ENCODE peak calls at places on chromosome 21, in four cellular contexts. B, G, D and I are unnamed samples. For H3K27me3, the result is how much of the 10 kb centered on the place peaks cover.

GRCh38 chr21:18153063-18153462 is 91.6 kb upstream of the CHODL start:
- DNase-seq in B (no peak), G (no peak), D (no peak), I (no peak)

GRCh38 chr21:31991356-31992331 is 118.8 kb downstream of the HUNK start:
- DNase-seq in B (no peak), G (no peak), D (no peak), I (no peak)

GRCh38 chr21:33058468-33059318 is 11.2 kb upstream of the OLIG1 start:
- DNase-seq in B (no peak), G (no peak), D (no peak), I (no peak)

GRCh38 chr21:33362044-33362555 is 37.3 kb downstream of the IFNAR1 start:
- DNase-seq in B (no peak), G (no peak), D (no peak), I (no peak)

GRCh38 chr21:33078907-33079582 is 9.1 kb downstream of the OLIG1 start:
- DNase-seq in B (peak), G (no peak), D (peak), I (peak)

GRCh38 chr21:37868896-37869295 is 47.4 kb downstream of the KCNJ6 start:
- DNase-seq in B (no peak), G (no peak), D (no peak), I (no peak)

GRCh38 chr21:39685991-39686390 is 59.0 kb upstream of the IGSF5 start:
- DNase-seq in B (no peak), G (no peak), D (no peak), I (no peak)

GRCh38 chr21:31143021-31143420 is 104.7 kb upstream of the KRTAP19-8 start:
- DNase-seq in B (no peak), G (no peak), D (no peak), I (no peak)

GRCh38 chr21:28177008-28177603 is 815.6 kb downstream of the LTN1 start:
- DNase-seq in B (no peak), G (no peak), D (no peak), I (no peak)

GRCh38 chr21:37711294-37711844 is 204.9 kb downstream of the KCNJ6 start:
- DNase-seq in B (no peak), G (no peak), D (no peak), I (no peak)

GRCh38 chr21:36698160-36699025 is 522 bp upstream of the SIM2 start:
- DNase-seq in B (no peak), G (no peak), D (no peak), I (no peak)

GRCh38 chr21:38139380-38140168 is 117.2 kb upstream of the KCNJ15 start:
- DNase-seq in B (no peak), G (no peak), D (peak), I (peak)

GRCh38 chr21:43764576-43765495 is 11.3 kb downstream of the CSTB start:
- DNase-seq in B (no peak), G (no peak), D (no peak), I (no peak)

DNA sequence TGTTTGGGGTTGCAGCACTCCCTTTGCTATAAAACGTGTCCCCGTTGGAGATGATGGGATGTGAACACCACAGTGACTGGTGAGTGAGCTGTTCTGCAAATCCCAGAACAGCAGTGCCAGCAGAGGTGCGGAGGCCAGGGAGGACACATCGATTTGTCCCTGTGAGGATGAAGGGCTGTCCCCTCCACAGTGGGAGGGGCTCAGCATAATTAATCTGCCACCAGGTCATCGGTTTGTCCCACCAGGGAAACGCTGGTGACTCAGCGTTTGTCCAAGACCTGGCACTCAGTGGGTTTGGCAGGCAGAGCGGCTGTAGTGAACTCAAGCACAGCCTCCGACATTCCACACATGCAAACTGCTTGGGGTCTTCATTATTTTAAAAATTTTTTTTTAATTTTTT is 22.8 kb upstream of the PDE9A start:
- DNase-seq in B (no peak), G (no peak), D (no peak), I (no peak)
- H3K4me3 ChIP-seq in B (no peak), G (no peak), D (no peak), I (no peak)

DNA sequence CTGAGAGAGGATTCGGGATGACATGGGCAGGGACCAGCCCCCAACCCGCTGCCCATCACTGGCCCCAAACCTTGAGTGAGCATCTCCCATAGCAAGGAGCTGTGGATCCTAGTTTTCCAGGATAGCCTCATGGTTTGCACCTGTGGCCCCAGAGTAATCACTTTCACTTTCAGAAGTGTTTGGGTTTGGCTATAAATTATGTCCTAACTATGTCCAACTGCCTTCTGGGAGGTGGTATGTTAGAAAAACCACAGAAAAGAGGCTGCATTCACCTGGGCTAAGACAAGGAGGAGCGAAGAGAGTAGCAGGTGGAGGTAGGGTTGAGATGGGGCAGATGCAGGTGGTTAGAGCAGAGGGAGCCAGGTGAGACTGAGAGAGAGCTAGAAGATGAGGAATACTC is 19.4 kb upstream of the CLIC6 start:
- DNase-seq in B (no peak), G (no peak), D (no peak), I (no peak)
- H3K27me3 ChIP-seq in B (under half), G (under half), D (under half), I (under half)

GRCh38 chr21:34912022-34912933 is 136.8 kb downstream of the RUNX1 start:
- DNase-seq in B (no peak), G (no peak), D (no peak), I (no peak)
- TF ChIP-seq CTCF in B (no peak), G (no peak), D (no peak), I (no peak)

DNA sequence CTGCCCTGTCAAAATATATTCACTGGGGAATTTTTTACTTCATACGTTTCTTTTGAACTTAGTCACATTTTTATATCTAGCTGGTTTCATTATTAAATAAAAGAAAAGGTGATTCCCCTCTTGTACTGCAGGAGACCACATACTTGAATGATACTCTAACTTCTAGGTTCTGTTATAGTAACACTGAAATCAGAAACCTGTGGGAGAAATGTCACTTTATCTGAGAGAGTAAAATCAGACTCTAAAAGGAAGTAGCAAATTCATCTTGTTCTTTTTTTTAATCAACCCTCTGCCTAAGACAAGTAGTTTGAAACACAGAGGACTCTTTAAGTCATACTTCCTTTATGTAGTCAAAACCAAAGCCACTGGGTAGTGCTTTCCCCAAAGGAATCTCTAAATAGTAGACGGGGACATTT is 34.4 kb downstream of the MRPL39 start:
- DNase-seq in B (no peak), G (no peak), D (no peak), I (no peak)
- H3K4me3 ChIP-seq in B (no peak), G (no peak), D (no peak), I (no peak)

GRCh38 chr21:41098481-41098880 is 69.5 kb upstream of the BACE2 start:
- DNase-seq in B (no peak), G (no peak), D (no peak), I (no peak)

GRCh38 chr21:41100826-41101550 is 67.0 kb upstream of the BACE2 start:
- DNase-seq in B (no peak), G (no peak), D (no peak), I (no peak)

GRCh38 chr21:41095983-41096382 is 72.0 kb upstream of the BACE2 start:
- DNase-seq in B (no peak), G (no peak), D (no peak), I (no peak)

DNA sequence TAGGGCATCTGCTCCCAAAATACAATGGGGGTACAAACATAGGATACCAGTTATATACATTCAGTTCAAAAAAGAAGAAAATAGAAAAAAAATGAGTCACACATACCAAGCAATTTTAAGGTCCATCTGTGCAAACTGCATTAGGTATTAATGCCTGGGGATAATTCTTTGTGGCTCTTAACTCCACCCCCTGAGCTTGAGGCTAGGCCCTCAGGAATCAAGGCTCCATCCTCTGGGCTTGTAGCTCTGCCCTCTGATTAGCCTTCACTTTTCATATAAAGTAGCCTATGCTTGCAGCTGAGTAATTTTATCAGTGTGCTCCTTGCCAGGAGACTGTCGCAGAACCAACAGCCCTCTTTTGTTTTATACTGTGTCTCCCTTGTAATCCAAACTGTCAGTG is 69.9 kb upstream of the BACE2 start:
- DNase-seq in B (no peak), G (no peak), D (no peak), I (no peak)
- H3K27me3 ChIP-seq in B (under half), G (under half), D (under half), I (under half)

GRCh38 chr21:16086121-16086520 is 356.3 kb downstream of the USP25 start:
- DNase-seq in B (no peak), G (no peak), D (no peak), I (no peak)

GRCh38 chr21:16086936-16087335 is 357.2 kb downstream of the USP25 start:
- DNase-seq in B (no peak), G (no peak), D (no peak), I (no peak)

GRCh38 chr21:16087523-16087922 is 357.7 kb downstream of the USP25 start:
- DNase-seq in B (no peak), G (no peak), D (no peak), I (no peak)

GRCh38 chr21:16085436-16085835 is 355.7 kb downstream of the USP25 start:
- DNase-seq in B (no peak), G (no peak), D (no peak), I (no peak)

DNA sequence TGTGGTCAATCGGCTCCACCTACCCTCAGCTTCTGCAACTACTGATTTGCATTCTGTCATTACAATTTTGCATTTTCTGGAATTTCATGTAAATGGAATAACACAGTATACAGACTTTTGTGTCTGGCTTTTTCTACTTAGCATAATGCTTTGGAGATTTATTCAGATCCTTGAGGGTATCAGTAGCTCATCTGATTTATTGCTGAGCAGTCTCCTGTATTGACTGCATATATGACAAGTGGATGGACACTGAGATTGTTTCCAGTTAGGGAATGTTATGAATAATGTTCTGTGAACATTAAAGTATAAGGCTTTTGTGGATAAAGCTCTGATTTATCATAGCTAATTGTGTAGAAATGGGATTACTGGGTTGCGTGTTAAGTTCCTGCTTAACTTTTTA is 358.3 kb downstream of the USP25 start:
- DNase-seq in B (no peak), G (no peak), D (no peak), I (no peak)
- TF ChIP-seq CTCF in B (no peak), G (no peak), D (no peak), I (no peak)

GRCh38 chr21:45256912-45257672 is 30.6 kb downstream of the POFUT2 start:
- DNase-seq in B (no peak), G (no peak), D (no peak), I (no peak)

GRCh38 chr21:45253633-45254556 is 33.8 kb downstream of the POFUT2 start:
- DNase-seq in B (no peak), G (no peak), D (no peak), I (no peak)

GRCh38 chr21:45256021-45256911 is 31.4 kb downstream of the POFUT2 start:
- DNase-seq in B (no peak), G (no peak), D (no peak), I (no peak)

GRCh38 chr21:45254557-45254930 is 33.2 kb downstream of the POFUT2 start:
- DNase-seq in B (no peak), G (no peak), D (no peak), I (no peak)

DNA sequence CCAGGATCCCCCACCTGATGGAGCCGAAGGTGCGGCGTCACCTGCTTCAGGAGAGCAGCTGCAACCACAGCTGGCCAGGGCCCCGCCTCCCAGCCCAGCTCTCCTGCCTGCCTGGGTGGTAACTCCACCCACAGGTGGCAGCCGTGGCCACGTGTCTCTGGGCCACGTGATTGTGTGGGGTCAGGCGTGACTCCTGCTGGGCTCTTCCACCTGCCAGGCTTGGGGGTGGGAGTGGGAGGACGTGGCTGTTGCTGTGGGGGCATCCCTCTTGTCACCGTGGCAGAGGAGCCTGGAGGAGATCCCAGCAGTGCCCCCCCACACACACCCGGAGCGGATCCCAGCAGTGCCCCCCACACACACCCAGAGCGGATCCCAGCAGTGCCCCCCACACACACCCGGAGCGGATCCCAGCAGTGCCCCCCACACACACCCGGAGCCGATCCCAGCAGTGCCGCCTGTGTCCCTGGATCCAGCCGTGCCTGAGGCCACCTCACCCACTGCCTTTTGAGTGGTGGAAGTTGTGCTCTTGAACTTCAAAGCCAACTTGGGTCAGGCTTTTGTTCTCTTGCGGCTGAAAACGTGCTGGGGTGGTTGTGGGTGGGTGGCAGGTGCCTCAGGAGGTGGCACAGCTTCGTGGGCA is 32.2 kb downstream of the POFUT2 start:
- DNase-seq in B (no peak), G (no peak), D (peak), I (no peak)
- H3K4me3 ChIP-seq in B (peak), G (no peak), D (no peak), I (no peak)